ENCODE peak calls at places on chromosomes 6 and 20, in four cellular contexts. F is AG04450, Y is EL, O is left ventricle myocardium superior. Q is an unnamed sample.
A peak's percentile ranks its signal among the peaks of the same experiment; 100 is the strongest.

GRCh38 chr6:95578106-95578410 is 723 bp downstream of the MANEA start:
- DNase-seq in Y (no peak), O (no peak), F (no peak), Q (no peak)

GRCh38 chr6:69290116-69290515 is 506.7 kb downstream of the LMBRD1 start:
- DNase-seq in Y (no peak), O (no peak), F (no peak), Q (no peak)

GRCh38 chr20:13659288-13659687 is 20.6 kb upstream of the TASP1 start:
- DNase-seq in F (no peak), Y (no peak), O (no peak), Q (no peak)

GRCh38 chr20:44181611-44182010 is 5.4 kb downstream of the JPH2 start:
- DNase-seq in Y (no peak), O (peak; percentile 62), F (no peak), Q (no peak)

GRCh38 chr6:144266091-144266649 is 19.0 kb upstream of the UTRN start:
- DNase-seq in O (peak; percentile 63), F (peak; percentile 44), Y (peak; percentile 60), Q (peak; percentile 77)

GRCh38 chr6:22068561-22069346 is 228.1 kb downstream of the PRL start:
- DNase-seq in Y (no peak), O (no peak), F (no peak), Q (no peak)

GRCh38 chr6:129646617-129647016 is 63.4 kb downstream of the ARHGAP18 start:
- DNase-seq in Y (no peak), O (no peak), F (no peak), Q (no peak)

GRCh38 chr6:70099732-70100131 is 203.2 kb downstream of the COL9A1 start:
- DNase-seq in F (no peak), Y (no peak), O (no peak), Q (no peak)

GRCh38 chr20:42792052-42792451 is 397.7 kb downstream of the PTPRT start:
- DNase-seq in O (no peak), Y (no peak), F (no peak), Q (no peak)

GRCh38 chr6:25366785-25367657 is 87.8 kb downstream of the CARMIL1 start:
- DNase-seq in F (no peak), O (no peak), Y (no peak), Q (no peak)

GRCh38 chr6:4848382-4849068 is 72.3 kb downstream of the CDYL start:
- DNase-seq in F (no peak), O (peak; percentile 47), Y (peak; percentile 8), Q (no peak)

GRCh38 chr20:17226410-17227198 is at the start of gene PCSK2:
- DNase-seq in Y (peak; percentile 15), O (peak; percentile 49), F (peak; percentile 6), Q (peak; percentile 16)

GRCh38 chr6:13923527-13924145 is 1.1 kb upstream of the RNF182 start:
- DNase-seq in O (no peak), F (no peak), Y (peak; percentile 90), Q (peak; percentile 58)

GRCh38 chr6:134148566-134148965 is 96.1 kb upstream of the SLC2A12 start:
- DNase-seq in Y (no peak), F (no peak), O (no peak), Q (no peak)

GRCh38 chr6:169591616-169592015 is 110.2 kb downstream of the WDR27 start:
- DNase-seq in F (no peak), Y (no peak), O (no peak), Q (no peak)

GRCh38 chr6:26056583-26057350 is 30.5 kb upstream of the HFE start:
- DNase-seq in F (no peak), Y (peak; percentile 41), O (no peak), Q (no peak)